ENCODE peak calls at places on chromosomes 7 and 10, in six cellular contexts. I is cardiac muscle cell, T is tibial artery, Z is heart left ventricle, E is kidney epithelial cell, C is iPS DF 6.9. S is an unnamed sample. For H3K36me3, the result is how much of the 10 kb centered on the place peaks cover.

GRCh38 chr10:117684673-117685211 is 142.2 kb downstream of the EMX2 start:
- DNase-seq in T (peak), E (no peak), C (no peak), Z (peak), I (peak), S (no peak)

GRCh38 chr7:26081627-26082026 is 70.4 kb upstream of the NFE2L3 start:
- DNase-seq in T (no peak), I (no peak), Z (no peak), E (no peak), C (no peak), S (no peak)

GRCh38 chr7:134694299-134694698 is 47.6 kb downstream of the BPGM start:
- DNase-seq in E (no peak), C (peak), I (no peak), Z (no peak), T (no peak), S (no peak)

GRCh38 chr10:51000164-51000563 is 74.1 kb upstream of the PRKG1 start:
- DNase-seq in Z (no peak), T (no peak), I (peak), E (no peak), C (no peak), S (no peak)

GRCh38 chr10:30092151-30092790 is 32.9 kb upstream of the JCAD start:
- DNase-seq in T (no peak), E (peak), C (no peak), I (peak), Z (no peak), S (no peak)

GRCh38 chr10:61975107-61975932 is 73.8 kb downstream of the ARID5B start:
- DNase-seq in E (no peak), Z (no peak), T (no peak), I (peak), C (no peak), S (no peak)

GRCh38 chr10:72088879-72089585 is 681 bp upstream of the SPOCK2 start:
- DNase-seq in C (no peak), Z (peak), T (no peak), I (peak), E (no peak), S (no peak)

GRCh38 chr10:29023678-29024077 is 265.2 kb upstream of the LYZL1 start:
- DNase-seq in Z (no peak), E (no peak), C (no peak), T (no peak), I (no peak), S (no peak)

GRCh38 chr10:110336111-110336721 is 31.5 kb upstream of the SMNDC1 start:
- DNase-seq in C (no peak), I (peak), T (no peak), E (peak), Z (no peak), S (no peak)

DNA sequence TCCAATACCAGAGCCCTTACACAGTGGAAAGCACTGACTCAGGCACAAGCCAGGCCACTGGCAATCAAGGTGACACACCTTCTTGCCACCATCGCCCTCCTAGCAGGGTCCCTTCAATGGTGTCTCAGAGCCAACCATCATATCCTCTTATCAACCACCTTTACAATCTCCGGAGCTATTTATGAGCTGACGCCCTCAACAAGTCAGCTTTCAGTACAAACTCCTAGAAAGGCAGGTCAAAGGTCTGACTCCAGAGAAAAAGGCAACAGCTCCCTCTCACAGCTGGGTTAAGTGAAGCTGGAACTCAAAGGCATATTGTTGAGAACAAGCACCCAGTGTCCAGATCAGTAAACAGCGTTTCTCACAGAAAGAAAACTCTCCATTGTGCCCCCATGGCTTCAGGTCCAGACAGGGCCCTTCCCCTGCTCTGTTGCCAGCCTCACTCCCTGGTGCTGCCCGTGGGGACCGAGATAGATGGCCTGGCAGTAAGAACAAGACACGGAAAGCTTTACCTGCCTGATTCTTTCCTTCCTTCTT is 2.4 kb downstream of the ZNF3 start:
- DNase-seq in Z (no peak), I (no peak), C (no peak), T (no peak), E (no peak), S (no peak)
- H3K36me3 ChIP-seq in Z (half or more), I (under half), C (under half), T (half or more), E (under half), S (half or more)

DNA sequence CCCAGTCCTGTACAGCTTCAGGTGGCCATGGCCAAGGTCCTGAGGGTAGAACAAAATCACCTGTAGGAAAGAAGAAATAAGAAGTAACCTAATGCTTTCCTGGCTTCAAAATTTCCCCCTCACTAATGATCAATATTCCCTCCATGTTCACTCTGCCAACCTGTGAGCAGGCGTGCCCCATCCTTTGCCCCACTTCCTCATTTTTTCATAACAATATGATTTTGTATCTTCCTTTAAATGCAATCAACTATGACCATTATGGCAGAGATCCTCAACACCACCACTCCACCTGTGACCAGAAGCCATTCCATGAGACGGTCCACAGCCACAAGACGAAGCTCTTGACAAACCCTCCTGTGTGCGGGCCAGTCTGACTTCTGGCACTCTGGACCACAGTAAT is 7.0 kb downstream of the MSS51 start:
- DNase-seq in C (no peak), I (no peak), T (no peak), Z (no peak), E (no peak), S (no peak)
- H3K36me3 ChIP-seq in C (under half), I (under half), T (half or more), Z (half or more), E (under half), S (under half)

GRCh38 chr7:37231613-37232012 is 217.1 kb downstream of the ELMO1 start:
- DNase-seq in C (no peak), E (no peak), T (no peak), Z (no peak), I (no peak), S (no peak)

GRCh38 chr7:37230221-37230620 is 218.4 kb downstream of the ELMO1 start:
- DNase-seq in C (no peak), E (no peak), I (peak), T (peak), Z (peak), S (no peak)

GRCh38 chr7:37235813-37236212 is 212.9 kb downstream of the ELMO1 start:
- DNase-seq in I (no peak), Z (no peak), E (no peak), T (no peak), C (no peak), S (no peak)

GRCh38 chr7:37234928-37235327 is 213.7 kb downstream of the ELMO1 start:
- DNase-seq in T (no peak), Z (no peak), I (peak), C (no peak), E (no peak), S (peak)

GRCh38 chr7:37234334-37234733 is 214.3 kb downstream of the ELMO1 start:
- DNase-seq in T (no peak), E (no peak), Z (no peak), I (no peak), C (no peak), S (no peak)
- H3K36me3 ChIP-seq in T (under half), E (under half), Z (under half), I (under half), C (under half), S (under half)

GRCh38 chr10:102537367-102537766 is 33.6 kb downstream of the SUFU start:
- DNase-seq in I (no peak), E (no peak), T (no peak), C (no peak), Z (no peak), S (no peak)

GRCh38 chr10:102538811-102539210 is 35.0 kb downstream of the SUFU start:
- DNase-seq in Z (no peak), T (no peak), I (no peak), E (no peak), C (no peak), S (no peak)

GRCh38 chr10:102537948-102538347 is 34.2 kb downstream of the SUFU start:
- DNase-seq in I (no peak), T (no peak), Z (no peak), C (no peak), E (no peak), S (no peak)

GRCh38 chr10:102535481-102536147 is 31.8 kb downstream of the SUFU start:
- DNase-seq in T (no peak), I (no peak), E (no peak), Z (no peak), C (no peak), S (no peak)

DNA sequence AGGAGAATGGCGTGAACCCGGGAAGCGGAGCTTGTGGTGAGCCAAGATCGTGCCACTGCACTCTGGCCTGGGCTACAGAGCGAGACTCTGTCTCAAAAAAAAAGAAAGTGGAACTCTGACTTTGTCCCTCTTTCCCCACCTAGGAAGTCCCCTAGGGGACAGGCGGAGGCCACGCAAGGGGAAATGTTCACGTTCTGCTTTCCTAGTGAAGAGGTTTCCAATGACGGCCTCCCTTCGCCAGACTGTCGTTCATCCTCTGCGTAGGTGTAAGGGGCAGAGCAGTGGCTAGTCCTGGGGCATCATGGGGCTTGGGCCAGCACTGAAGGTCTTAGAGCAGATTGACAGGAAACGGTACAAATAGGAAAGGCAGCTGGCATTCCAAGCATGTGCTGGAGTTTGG is 30.6 kb downstream of the SUFU start:
- DNase-seq in Z (no peak), C (no peak), T (no peak), E (no peak), I (no peak), S (no peak)
- H3K36me3 ChIP-seq in Z (under half), C (under half), T (under half), E (under half), I (under half), S (under half)